ENCODE peak calls at places on chromosomes 3 and 15, in five cellular contexts. D, S, G, N and I are unnamed samples.

GRCh38 chr15:36908991-36909390 is 191.4 kb downstream of the MEIS2 start:
- DNase-seq in G (no peak), D (no peak), S (no peak), N (no peak), I (no peak)

GRCh38 chr15:29692527-29692926 is 129.7 kb downstream of the TJP1 start:
- DNase-seq in G (no peak), S (no peak), N (no peak), D (no peak), I (peak; percentile 22)

GRCh38 chr15:99438691-99439523 is 126.9 kb upstream of the MEF2A start:
- DNase-seq in N (no peak), D (no peak), G (no peak), S (no peak), I (no peak)

GRCh38 chr3:17111556-17111955 is 226.8 kb downstream of the PLCL2 start:
- DNase-seq in G (no peak), N (no peak), S (no peak), D (no peak), I (no peak)

GRCh38 chr3:62057339-62058047 is 315.9 kb downstream of the FEZF2 start:
- DNase-seq in D (no peak), N (no peak), G (no peak), S (no peak), I (no peak)

GRCh38 chr3:127220497-127220896 is 27.6 kb downstream of the PRR23E start:
- DNase-seq in S (no peak), D (no peak), N (no peak), G (peak; percentile 11), I (no peak)

GRCh38 chr15:85890620-85890980 is 95.9 kb upstream of the KLHL25 start:
- DNase-seq in N (no peak), S (no peak), D (no peak), G (no peak), I (no peak)

GRCh38 chr3:123508176-123508575 is 59.3 kb upstream of the ADCY5 start:
- DNase-seq in S (no peak), D (no peak), N (no peak), G (no peak), I (no peak)

GRCh38 chr15:56496635-56497034 is 31.7 kb upstream of the MNS1 start:
- DNase-seq in N (peak; percentile 68), S (peak; percentile 63), G (peak; percentile 48), D (peak; percentile 70), I (peak; percentile 73)

GRCh38 chr15:62647195-62647865 is 395.2 kb upstream of the TPM1 start:
- DNase-seq in G (peak; percentile 85), S (no peak), N (peak; percentile 24), D (no peak), I (peak; percentile 86)

GRCh38 chr3:179775416-179776122 is 122.7 kb downstream of the USP13 start:
- DNase-seq in D (no peak), G (no peak), S (no peak), N (no peak), I (no peak)

GRCh38 chr3:185290266-185290665 is 36.4 kb upstream of the EHHADH start:
- DNase-seq in G (no peak), S (no peak), D (no peak), N (no peak), I (no peak)

GRCh38 chr3:12384451-12385233 is 95.8 kb downstream of the PPARG start:
- DNase-seq in G (no peak), D (no peak), S (no peak), N (no peak), I (no peak)

GRCh38 chr3:196638922-196639516 is 475 bp upstream of the NRROS start:
- DNase-seq in G (no peak), S (no peak), D (no peak), N (no peak), I (no peak)

GRCh38 chr3:105458518-105459215 is 92.0 kb downstream of the ALCAM start:
- DNase-seq in S (no peak), N (no peak), G (no peak), D (no peak), I (no peak)

GRCh38 chr15:38168472-38169057 is 84.1 kb upstream of the SPRED1 start:
- DNase-seq in S (no peak), N (no peak), G (no peak), D (no peak), I (no peak)

GRCh38 chr3:133535971-133536634 is 37.4 kb upstream of the CDV3 start:
- DNase-seq in S (no peak), D (peak; percentile 26), G (peak; percentile 85), N (no peak), I (peak; percentile 94)

GRCh38 chr3:89851974-89852621 is 744.7 kb downstream of the EPHA3 start:
- DNase-seq in D (peak; percentile 29), N (peak; percentile 76), G (no peak), S (no peak), I (peak; percentile 51)

GRCh38 chr3:130896101-130896500 is 2.2 kb downstream of the ATP2C1 start:
- DNase-seq in S (no peak), G (no peak), D (no peak), N (no peak), I (no peak)

GRCh38 chr3:24490151-24490550 is 4.5 kb downstream of the THRB start:
- DNase-seq in S (no peak), N (no peak), G (no peak), D (no peak), I (no peak)

GRCh38 chr15:43775411-43775965 is 1.3 kb downstream of the ELL3 start:
- DNase-seq in N (peak; percentile 39), S (no peak), D (no peak), G (peak; percentile 71), I (peak; percentile 71)

GRCh38 chr3:52530918-52531635 is 2.6 kb downstream of the NT5DC2 start:
- DNase-seq in N (no peak), D (no peak), G (no peak), S (no peak), I (no peak)

GRCh38 chr15:40918146-40918798 is 10.9 kb upstream of the DLL4 start:
- DNase-seq in G (no peak), D (no peak), S (no peak), N (no peak), I (no peak)

GRCh38 chr3:141389703-141390102 is 21.4 kb downstream of the ZBTB38 start:
- DNase-seq in D (no peak), G (no peak), N (no peak), S (no peak), I (no peak)

GRCh38 chr15:45187894-45188830 is at the start of gene SHF:
- DNase-seq in G (no peak), N (peak; percentile 85), D (no peak), S (peak; percentile 74), I (no peak)

GRCh38 chr3:23999012-23999641 is 54.0 kb downstream of the NR1D2 start:
- DNase-seq in S (peak; percentile 31), N (peak; percentile 55), D (peak; percentile 80), G (peak; percentile 33), I (peak; percentile 37)